ENCODE peak calls at places on chromosome 16, in four cellular contexts. E is HCT116, Y is HepG2, Q is H1. P is an unnamed sample.

GRCh38 chr16:34078697-34079096 is 619.3 kb downstream of the TP53TG3F start:
- DNase-seq in Q (no peak), E (no peak), Y (no peak), P (peak)

GRCh38 chr16:72129976-72130656 is 36.5 kb downstream of the DHX38 start:
- DNase-seq in Y (no peak), E (no peak), Q (no peak), P (no peak)

GRCh38 chr16:83211711-83212110 is 584.9 kb downstream of the CDH13 start:
- DNase-seq in E (no peak), Y (no peak), Q (no peak), P (no peak)

GRCh38 chr16:72797606-72798005 is 250.3 kb downstream of the ZFHX3 start:
- DNase-seq in Q (no peak), E (no peak), Y (no peak), P (no peak)

GRCh38 chr16:88691924-88692560 is 5.7 kb upstream of the SNAI3 start:
- DNase-seq in Y (no peak), E (no peak), Q (no peak), P (no peak)

GRCh38 chr16:76292218-76292617 is 15.0 kb downstream of the CNTNAP4 start:
- DNase-seq in Q (no peak), E (no peak), Y (no peak), P (no peak)

GRCh38 chr16:57538235-57538711 is 1.9 kb upstream of the CCDC102A start:
- DNase-seq in Y (no peak), Q (peak), E (no peak), P (no peak)

GRCh38 chr16:23079683-23080221 is 69.5 kb downstream of the USP31 start:
- DNase-seq in E (no peak), Q (no peak), Y (no peak), P (no peak)

GRCh38 chr16:2899564-2900072 is 12.1 kb upstream of the FLYWCH1 start:
- DNase-seq in Y (no peak), Q (no peak), E (no peak), P (no peak)

GRCh38 chr16:85327731-85328664 is 215.7 kb upstream of the CIBAR2 start:
- DNase-seq in E (peak), Q (peak), Y (no peak), P (peak)

GRCh38 chr16:89170346-89171215 is 967 bp upstream of the CDH15 start:
- DNase-seq in Q (peak), Y (no peak), E (peak), P (peak)

GRCh38 chr16:83742076-83742475 is 65.7 kb upstream of the HSBP1 start:
- DNase-seq in Y (no peak), E (no peak), Q (no peak), P (no peak)

GRCh38 chr16:86843812-86844211 is 265.5 kb downstream of the FOXL1 start:
- DNase-seq in Q (no peak), E (no peak), Y (no peak), P (no peak)

GRCh38 chr16:89581861-89582563 is 6.5 kb downstream of the CPNE7 start:
- DNase-seq in E (no peak), Q (no peak), Y (peak), P (no peak)

GRCh38 chr16:58755989-58756649 is 22.0 kb upstream of the GOT2 start:
- DNase-seq in Y (peak), Q (peak), E (peak), P (peak)
- H3K4me3 ChIP-seq in Y (no peak), Q (no peak), E (no peak), P (no peak)

GRCh38 chr16:8087597-8088279 is 502.6 kb downstream of the TMEM114 start:
- DNase-seq in Q (no peak), Y (no peak), E (no peak), P (no peak)

GRCh38 chr16:8094696-8095095 is 495.6 kb downstream of the TMEM114 start:
- DNase-seq in Q (no peak), Y (no peak), E (no peak), P (no peak)

GRCh38 chr16:8088820-8089338 is 501.4 kb downstream of the TMEM114 start:
- DNase-seq in E (no peak), Y (no peak), Q (no peak), P (no peak)
- TF ChIP-seq YY1 in E (no peak), Y (no peak), Q (no peak), P (no peak)

GRCh38 chr16:61797296-61797695 is 238.9 kb downstream of the CDH8 start:
- DNase-seq in Y (no peak), E (no peak), Q (no peak), P (no peak)
- TF ChIP-seq ZNF274 in Y (no peak), E (no peak), Q (no peak), P (no peak)

GRCh38 chr16:31329671-31330552 is 25.1 kb upstream of the ITGAX start:
- DNase-seq in E (no peak), Q (no peak), Y (no peak), P (no peak)

GRCh38 chr16:31332544-31332943 is 22.4 kb upstream of the ITGAX start:
- DNase-seq in E (no peak), Y (no peak), Q (no peak), P (no peak)

GRCh38 chr16:31331807-31332301 is 23.1 kb upstream of the ITGAX start:
- DNase-seq in E (no peak), Y (no peak), Q (no peak), P (no peak)

GRCh38 chr16:31330553-31330890 is 24.5 kb upstream of the ITGAX start:
- DNase-seq in E (no peak), Q (no peak), Y (no peak), P (no peak)

DNA sequence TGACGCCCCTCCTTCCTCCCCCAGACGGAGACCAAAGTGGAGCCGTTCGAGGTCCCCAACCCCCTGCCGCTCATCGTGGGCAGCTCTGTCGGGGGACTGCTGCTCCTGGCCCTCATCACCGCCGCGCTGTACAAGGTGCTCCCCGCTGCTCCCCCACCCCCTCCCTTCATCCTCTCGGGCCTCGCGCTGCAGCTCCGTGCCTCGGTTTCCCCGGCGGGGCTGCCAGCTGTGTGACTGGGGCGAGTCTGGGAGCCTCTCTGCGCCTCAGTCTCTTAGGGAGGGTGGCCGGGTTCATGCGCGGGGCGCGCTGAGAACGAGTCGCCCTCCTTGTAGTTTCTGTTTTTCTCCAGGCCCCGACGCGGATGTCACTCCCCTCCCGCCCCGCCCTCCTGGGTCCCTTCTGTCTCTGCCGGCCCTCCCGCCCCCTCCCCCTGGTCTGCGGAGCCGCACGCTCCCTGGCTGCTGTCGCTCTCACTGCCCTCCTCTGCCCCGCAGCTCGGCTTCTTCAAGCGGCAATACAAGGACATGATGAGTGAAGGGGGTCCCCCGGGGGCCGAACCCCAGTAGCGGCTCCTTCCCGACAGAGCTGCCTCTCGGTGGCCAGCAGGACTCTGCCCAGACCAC is 23.7 kb upstream of the ITGAX start:
- DNase-seq in Q (no peak), Y (no peak), E (no peak), P (no peak)
- H3K4me3 ChIP-seq in Q (peak), Y (peak), E (no peak), P (peak)

GRCh38 chr16:11914759-11915643 is 755 bp downstream of the GSPT1 start:
- DNase-seq in E (no peak), Y (no peak), Q (peak), P (no peak)
- TF ChIP-seq YY1 in E (no peak), Y (no peak), Q (no peak), P (no peak)

GRCh38 chr16:70777973-70778406 is 23.0 kb downstream of the VAC14 start:
- DNase-seq in E (no peak), Q (no peak), Y (no peak), P (no peak)
- TF ChIP-seq ZNF274 in E (no peak), Q (no peak), Y (no peak), P (no peak)

P was measured in NT2/D1.